ENCODE peak calls at places on chromosomes 11 and 22, in ten cellular contexts. One of them, this sample, is unnamed. For H3K36me3, the result is how much of the 10 kb centered on the place peaks cover.

GRCh38 chr22:36687516-36687915 is 16.0 kb downstream of the CACNG2 start:
- DNase-seq in heart right ventricle: no peak
- DNase-seq in cardiac muscle cell: no peak
- DNase-seq in iPS DF 6.9: no peak
- DNase-seq in upper lobe of right lung: no peak
- DNase-seq in neural progenitor cell: peak
- DNase-seq in GM23248: no peak
- DNase-seq in right lobe of liver: no peak
- DNase-seq in sigmoid colon: no peak
- DNase-seq in pancreas: no peak
- DNase-seq in this sample: no peak

GRCh38 chr22:32888976-32889375 is 87.5 kb downstream of the TIMP3 start:
- DNase-seq in upper lobe of right lung: no peak
- DNase-seq in sigmoid colon: no peak
- DNase-seq in pancreas: no peak
- DNase-seq in GM23248: no peak
- DNase-seq in heart right ventricle: peak
- DNase-seq in iPS DF 6.9: no peak
- DNase-seq in cardiac muscle cell: peak
- DNase-seq in right lobe of liver: no peak
- DNase-seq in neural progenitor cell: no peak
- DNase-seq in this sample: no peak

GRCh38 chr22:35986085-35986484 is 42.5 kb downstream of the RBFOX2 start:
- DNase-seq in upper lobe of right lung: no peak
- DNase-seq in pancreas: no peak
- DNase-seq in neural progenitor cell: peak
- DNase-seq in cardiac muscle cell: no peak
- DNase-seq in GM23248: peak
- DNase-seq in heart right ventricle: no peak
- DNase-seq in right lobe of liver: no peak
- DNase-seq in iPS DF 6.9: no peak
- DNase-seq in sigmoid colon: no peak
- DNase-seq in this sample: peak

GRCh38 chr22:43017525-43018290 is 2.8 kb upstream of the PACSIN2 start:
- DNase-seq in GM23248: no peak
- DNase-seq in cardiac muscle cell: no peak
- DNase-seq in pancreas: peak
- DNase-seq in iPS DF 6.9: no peak
- DNase-seq in right lobe of liver: no peak
- DNase-seq in sigmoid colon: no peak
- DNase-seq in neural progenitor cell: no peak
- DNase-seq in upper lobe of right lung: peak
- DNase-seq in heart right ventricle: no peak
- DNase-seq in this sample: no peak

GRCh38 chr11:29019960-29020683 is 911.9 kb downstream of the METTL15 start:
- DNase-seq in right lobe of liver: no peak
- DNase-seq in pancreas: no peak
- DNase-seq in sigmoid colon: no peak
- DNase-seq in cardiac muscle cell: peak
- DNase-seq in iPS DF 6.9: peak
- DNase-seq in upper lobe of right lung: no peak
- DNase-seq in GM23248: peak
- DNase-seq in heart right ventricle: no peak
- DNase-seq in neural progenitor cell: peak
- DNase-seq in this sample: peak

GRCh38 chr22:47030143-47030641 is 267.7 kb downstream of the TBC1D22A start:
- DNase-seq in iPS DF 6.9: no peak
- DNase-seq in right lobe of liver: no peak
- DNase-seq in upper lobe of right lung: no peak
- DNase-seq in pancreas: no peak
- DNase-seq in cardiac muscle cell: no peak
- DNase-seq in neural progenitor cell: peak
- DNase-seq in GM23248: peak
- DNase-seq in heart right ventricle: no peak
- DNase-seq in sigmoid colon: peak
- DNase-seq in this sample: peak

GRCh38 chr11:58580311-58580710 is 1.4 kb downstream of the ZFP91 start:
- DNase-seq in heart right ventricle: no peak
- DNase-seq in upper lobe of right lung: no peak
- DNase-seq in iPS DF 6.9: no peak
- DNase-seq in pancreas: no peak
- DNase-seq in neural progenitor cell: no peak
- DNase-seq in cardiac muscle cell: no peak
- DNase-seq in GM23248: no peak
- DNase-seq in sigmoid colon: no peak
- DNase-seq in right lobe of liver: no peak
- DNase-seq in this sample: no peak

GRCh38 chr11:29231586-29231985 is 785.2 kb downstream of the KCNA4 start:
- DNase-seq in right lobe of liver: no peak
- DNase-seq in GM23248: no peak
- DNase-seq in neural progenitor cell: no peak
- DNase-seq in heart right ventricle: no peak
- DNase-seq in sigmoid colon: no peak
- DNase-seq in iPS DF 6.9: no peak
- DNase-seq in upper lobe of right lung: no peak
- DNase-seq in pancreas: no peak
- DNase-seq in cardiac muscle cell: no peak
- DNase-seq in this sample: no peak

GRCh38 chr22:45210577-45211431 is 29.9 kb downstream of the KIAA0930 start:
- DNase-seq in upper lobe of right lung: peak
- DNase-seq in cardiac muscle cell: no peak
- DNase-seq in iPS DF 6.9: no peak
- DNase-seq in pancreas: no peak
- DNase-seq in right lobe of liver: no peak
- DNase-seq in heart right ventricle: peak
- DNase-seq in sigmoid colon: no peak
- DNase-seq in GM23248: peak
- DNase-seq in neural progenitor cell: no peak
- DNase-seq in this sample: no peak

GRCh38 chr11:34499719-34500505 is 13.7 kb downstream of the ELF5 start:
- DNase-seq in sigmoid colon: no peak
- DNase-seq in iPS DF 6.9: no peak
- DNase-seq in GM23248: no peak
- DNase-seq in upper lobe of right lung: no peak
- DNase-seq in heart right ventricle: no peak
- DNase-seq in right lobe of liver: no peak
- DNase-seq in pancreas: no peak
- DNase-seq in cardiac muscle cell: no peak
- DNase-seq in neural progenitor cell: no peak
- DNase-seq in this sample: no peak

GRCh38 chr11:133078591-133079179 is 453.6 kb downstream of the OPCML start:
- DNase-seq in neural progenitor cell: peak
- DNase-seq in GM23248: peak
- DNase-seq in right lobe of liver: no peak
- DNase-seq in iPS DF 6.9: peak
- DNase-seq in sigmoid colon: no peak
- DNase-seq in heart right ventricle: peak
- DNase-seq in upper lobe of right lung: no peak
- DNase-seq in cardiac muscle cell: peak
- DNase-seq in pancreas: no peak
- DNase-seq in this sample: peak

GRCh38 chr11:32885556-32885955 is 7.1 kb upstream of the QSER1 start:
- DNase-seq in sigmoid colon: no peak
- DNase-seq in cardiac muscle cell: no peak
- DNase-seq in heart right ventricle: no peak
- DNase-seq in pancreas: no peak
- DNase-seq in upper lobe of right lung: no peak
- DNase-seq in neural progenitor cell: no peak
- DNase-seq in iPS DF 6.9: no peak
- DNase-seq in right lobe of liver: no peak
- DNase-seq in GM23248: no peak
- DNase-seq in this sample: no peak

GRCh38 chr11:121625784-121626506 is 173.2 kb upstream of the SORL1-AS1 start:
- DNase-seq in right lobe of liver: no peak
- DNase-seq in heart right ventricle: peak
- DNase-seq in sigmoid colon: no peak
- DNase-seq in neural progenitor cell: no peak
- DNase-seq in pancreas: no peak
- DNase-seq in iPS DF 6.9: no peak
- DNase-seq in cardiac muscle cell: no peak
- DNase-seq in upper lobe of right lung: peak
- DNase-seq in GM23248: peak
- DNase-seq in this sample: no peak

GRCh38 chr11:6505577-6506240 is 8.6 kb downstream of the DNHD1 start:
- DNase-seq in iPS DF 6.9: peak
- DNase-seq in upper lobe of right lung: no peak
- DNase-seq in heart right ventricle: no peak
- DNase-seq in right lobe of liver: no peak
- DNase-seq in sigmoid colon: no peak
- DNase-seq in cardiac muscle cell: peak
- DNase-seq in GM23248: peak
- DNase-seq in pancreas: no peak
- DNase-seq in neural progenitor cell: peak
- DNase-seq in this sample: peak

GRCh38 chr22:48450188-48450825 is 1377.4 kb downstream of the BRD1 start:
- DNase-seq in sigmoid colon: no peak
- DNase-seq in pancreas: no peak
- DNase-seq in cardiac muscle cell: no peak
- DNase-seq in heart right ventricle: no peak
- DNase-seq in upper lobe of right lung: peak
- DNase-seq in right lobe of liver: no peak
- DNase-seq in neural progenitor cell: no peak
- DNase-seq in iPS DF 6.9: no peak
- DNase-seq in GM23248: no peak
- DNase-seq in this sample: no peak

GRCh38 chr22:17592201-17592600 is 28.9 kb downstream of the SLC25A18 start:
- DNase-seq in neural progenitor cell: no peak
- DNase-seq in GM23248: no peak
- DNase-seq in upper lobe of right lung: peak
- DNase-seq in pancreas: no peak
- DNase-seq in right lobe of liver: no peak
- DNase-seq in iPS DF 6.9: no peak
- DNase-seq in cardiac muscle cell: no peak
- DNase-seq in heart right ventricle: no peak
- DNase-seq in sigmoid colon: peak
- DNase-seq in this sample: no peak
- H3K36me3 ChIP-seq in neural progenitor cell: under half
- H3K36me3 ChIP-seq in GM23248: under half
- H3K36me3 ChIP-seq in upper lobe of right lung: half or more
- H3K36me3 ChIP-seq in pancreas: under half
- H3K36me3 ChIP-seq in right lobe of liver: half or more
- H3K36me3 ChIP-seq in iPS DF 6.9: under half
- H3K36me3 ChIP-seq in cardiac muscle cell: under half
- H3K36me3 ChIP-seq in heart right ventricle: under half
- H3K36me3 ChIP-seq in sigmoid colon: half or more
- H3K36me3 ChIP-seq in this sample: under half

GRCh38 chr22:23812378-23812777 is 25.6 kb downstream of the SMARCB1 start:
- DNase-seq in right lobe of liver: no peak
- DNase-seq in iPS DF 6.9: no peak
- DNase-seq in cardiac muscle cell: no peak
- DNase-seq in neural progenitor cell: no peak
- DNase-seq in pancreas: no peak
- DNase-seq in heart right ventricle: no peak
- DNase-seq in sigmoid colon: no peak
- DNase-seq in upper lobe of right lung: no peak
- DNase-seq in GM23248: no peak
- DNase-seq in this sample: no peak
- H3K36me3 ChIP-seq in right lobe of liver: under half
- H3K36me3 ChIP-seq in iPS DF 6.9: under half
- H3K36me3 ChIP-seq in cardiac muscle cell: under half
- H3K36me3 ChIP-seq in neural progenitor cell: under half
- H3K36me3 ChIP-seq in pancreas: under half
- H3K36me3 ChIP-seq in heart right ventricle: under half
- H3K36me3 ChIP-seq in sigmoid colon: under half
- H3K36me3 ChIP-seq in upper lobe of right lung: half or more
- H3K36me3 ChIP-seq in GM23248: under half
- H3K36me3 ChIP-seq in this sample: under half

DNA sequence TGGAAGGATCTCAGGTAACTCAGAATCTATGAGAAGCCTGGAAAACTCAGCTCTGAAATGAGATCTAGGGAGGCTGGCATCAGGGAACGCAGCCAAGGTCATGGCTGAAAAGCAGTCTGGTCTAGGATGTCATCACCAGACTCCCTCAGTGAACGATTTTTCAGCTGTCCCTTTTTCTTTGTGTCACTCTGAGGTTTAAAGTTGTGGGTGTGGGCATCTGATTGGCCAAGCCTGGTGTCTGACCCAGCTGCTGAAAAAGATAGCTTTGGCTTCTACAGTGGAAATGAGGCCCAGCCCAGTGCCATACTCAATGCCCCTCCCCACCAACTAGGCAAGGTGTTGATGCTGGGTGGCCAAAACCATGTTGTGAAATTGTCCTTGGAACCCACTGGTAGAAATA is 14.5 kb downstream of the RPS3 start:
- DNase-seq in sigmoid colon: no peak
- DNase-seq in right lobe of liver: no peak
- DNase-seq in upper lobe of right lung: no peak
- DNase-seq in iPS DF 6.9: no peak
- DNase-seq in pancreas: no peak
- DNase-seq in GM23248: no peak
- DNase-seq in neural progenitor cell: no peak
- DNase-seq in heart right ventricle: no peak
- DNase-seq in cardiac muscle cell: no peak
- DNase-seq in this sample: no peak
- H3K36me3 ChIP-seq in sigmoid colon: under half
- H3K36me3 ChIP-seq in right lobe of liver: under half
- H3K36me3 ChIP-seq in upper lobe of right lung: under half
- H3K36me3 ChIP-seq in iPS DF 6.9: under half
- H3K36me3 ChIP-seq in pancreas: under half
- H3K36me3 ChIP-seq in GM23248: under half
- H3K36me3 ChIP-seq in neural progenitor cell: under half
- H3K36me3 ChIP-seq in heart right ventricle: under half
- H3K36me3 ChIP-seq in cardiac muscle cell: under half
- H3K36me3 ChIP-seq in this sample: under half

DNA sequence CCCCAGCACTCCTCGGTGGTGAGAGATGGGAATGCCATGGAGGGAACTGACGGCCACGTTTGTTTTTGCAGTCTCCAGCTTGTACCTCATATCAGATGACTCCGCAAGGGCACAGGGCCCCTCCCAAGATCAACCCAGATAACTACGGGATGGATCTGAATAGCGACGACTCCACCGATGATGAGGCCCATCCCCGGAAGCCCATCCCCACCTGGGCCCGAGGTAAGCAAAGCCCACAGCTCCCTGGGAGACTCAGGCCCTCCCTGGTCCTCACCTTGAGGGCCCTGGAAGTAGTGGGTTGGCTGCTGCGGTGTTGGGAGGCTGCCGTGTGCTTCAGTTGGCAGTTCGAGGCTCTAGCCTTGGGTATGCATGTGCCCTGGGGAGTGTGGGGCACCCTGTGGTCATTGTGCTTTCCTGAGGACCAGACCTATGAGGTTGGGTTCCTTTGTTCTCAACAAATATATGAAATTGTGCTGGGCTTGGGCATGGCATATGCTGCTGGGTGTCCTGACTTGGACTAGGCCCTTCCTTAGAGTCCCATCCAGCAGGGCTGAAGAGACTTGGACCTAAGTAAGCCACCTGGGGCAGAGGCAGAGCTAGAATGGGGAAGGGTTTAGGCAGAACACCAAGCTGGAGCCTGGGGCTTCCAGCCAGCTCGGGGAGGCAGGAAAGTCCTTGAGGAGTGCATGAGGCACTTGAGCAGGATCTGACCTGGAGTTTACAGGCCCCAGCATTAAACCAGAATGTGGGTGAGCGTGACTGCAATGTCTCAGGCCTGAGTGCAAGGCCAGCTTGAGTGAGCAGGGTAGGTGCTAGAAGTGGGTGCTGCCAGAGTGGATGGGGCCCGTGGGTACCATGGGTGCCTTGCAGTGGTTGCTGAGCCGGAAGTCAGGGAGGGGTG is 26.4 kb downstream of the INCENP start:
- DNase-seq in pancreas: no peak
- DNase-seq in cardiac muscle cell: no peak
- DNase-seq in GM23248: no peak
- DNase-seq in neural progenitor cell: no peak
- DNase-seq in iPS DF 6.9: no peak
- DNase-seq in right lobe of liver: no peak
- DNase-seq in sigmoid colon: no peak
- DNase-seq in upper lobe of right lung: peak
- DNase-seq in heart right ventricle: no peak
- DNase-seq in this sample: no peak
- H3K36me3 ChIP-seq in pancreas: under half
- H3K36me3 ChIP-seq in cardiac muscle cell: under half
- H3K36me3 ChIP-seq in GM23248: under half
- H3K36me3 ChIP-seq in neural progenitor cell: under half
- H3K36me3 ChIP-seq in iPS DF 6.9: half or more
- H3K36me3 ChIP-seq in right lobe of liver: under half
- H3K36me3 ChIP-seq in sigmoid colon: under half
- H3K36me3 ChIP-seq in upper lobe of right lung: half or more
- H3K36me3 ChIP-seq in heart right ventricle: under half
- H3K36me3 ChIP-seq in this sample: under half

This sample was measured in fibroblast of lung.